ENCODE peak calls at places on chromosomes 13 and 19, in eight cellular contexts. L is IMR-90, K is tibial artery, N is neural crest cell, F is mammary epithelial cell, W is lower leg skin, D is RWPE1, E is cardiac muscle cell. O is an unnamed sample.

GRCh38 chr13:37386276-37386675 is 212.3 kb downstream of the POSTN start:
- DNase-seq in L (peak; percentile 56), K (no peak), N (no peak), F (no peak), W (no peak), D (no peak), E (no peak), O (no peak)

GRCh38 chr19:46021531-46022041 is 1.3 kb downstream of the PGLYRP1 start:
- DNase-seq in L (no peak), K (peak; percentile 54), N (no peak), F (peak; percentile 62), W (no peak), D (no peak), E (no peak), O (no peak)

GRCh38 chr19:43439183-43440063 is 24.7 kb downstream of the TEX101 start:
- DNase-seq in L (no peak), K (no peak), N (no peak), F (peak; percentile 71), W (no peak), D (peak; percentile 61), E (no peak), O (no peak)

GRCh38 chr13:108508263-108508662 is 121.1 kb upstream of the MYO16 start:
- DNase-seq in L (peak; percentile 29), K (no peak), N (no peak), F (no peak), W (no peak), D (peak; percentile 18), E (peak; percentile 39), O (no peak)

GRCh38 chr19:36113895-36114762 is 546 bp downstream of the POLR2I start:
- DNase-seq in L (peak; percentile 30), K (peak; percentile 81), N (no peak), F (peak; percentile 42), W (peak; percentile 90), D (no peak), E (peak; percentile 18), O (no peak)

GRCh38 chr13:69571606-69572323 is 535.9 kb upstream of the ATXN8OS start:
- DNase-seq in L (no peak), K (no peak), N (no peak), F (no peak), W (no peak), D (no peak), E (no peak), O (no peak)

GRCh38 chr13:41053384-41053826 is 7.9 kb upstream of the WBP4 start:
- DNase-seq in L (peak; percentile 49), K (no peak), N (no peak), F (peak; percentile 20), W (no peak), D (no peak), E (no peak), O (no peak)

GRCh38 chr13:29924482-29924884 is 74.1 kb upstream of the UBL3 start:
- DNase-seq in L (peak; percentile 86), K (no peak), N (no peak), F (peak; percentile 46), W (no peak), D (peak; percentile 60), E (no peak), O (no peak)

GRCh38 chr13:86581711-86582110 is 782.5 kb upstream of the SLITRK6 start:
- DNase-seq in L (peak; percentile 69), K (no peak), N (no peak), F (peak; percentile 25), W (no peak), D (peak; percentile 2), E (no peak), O (no peak)

GRCh38 chr19:7506385-7507328 is 9.2 kb upstream of the ZNF358 start:
- DNase-seq in L (peak; percentile 48), K (peak; percentile 84), N (peak; percentile 64), F (peak; percentile 72), W (peak; percentile 90), D (peak; percentile 84), E (peak; percentile 68), O (no peak)

GRCh38 chr19:32671883-32672282 is 3.1 kb downstream of the ANKRD27 start:
- DNase-seq in L (no peak), K (no peak), N (no peak), F (no peak), W (no peak), D (no peak), E (no peak), O (no peak)

GRCh38 chr19:35442091-35442490 is 6.0 kb upstream of the FFAR2 start:
- DNase-seq in L (no peak), K (no peak), N (no peak), F (no peak), W (no peak), D (no peak), E (no peak), O (no peak)

GRCh38 chr13:28710161-28710560 is 8.6 kb downstream of the SLC46A3 start:
- DNase-seq in L (no peak), K (no peak), N (no peak), F (no peak), W (no peak), D (no peak), E (no peak), O (no peak)

GRCh38 chr13:46111151-46111550 is 6.3 kb upstream of the CPB2 start:
- DNase-seq in L (no peak), K (no peak), N (no peak), F (no peak), W (no peak), D (no peak), E (no peak), O (no peak)

GRCh38 chr19:47107953-47108746 is 5.4 kb downstream of the ZC3H4 start:
- DNase-seq in L (peak; percentile 29), K (no peak), N (no peak), F (peak; percentile 50), W (no peak), D (no peak), E (no peak), O (no peak)

GRCh38 chr13:25922373-25922772 is 129.4 kb downstream of the SHISA2 start:
- DNase-seq in L (no peak), K (no peak), N (no peak), F (no peak), W (no peak), D (no peak), E (peak; percentile 77), O (no peak)

GRCh38 chr19:52566121-52566520 is 4.0 kb upstream of the ZNF701 start:
- DNase-seq in L (no peak), K (no peak), N (no peak), F (no peak), W (no peak), D (no peak), E (no peak), O (no peak)

GRCh38 chr19:52567921-52568320 is 2.2 kb upstream of the ZNF701 start:
- DNase-seq in L (no peak), K (no peak), N (no peak), F (no peak), W (no peak), D (no peak), E (no peak), O (no peak)

GRCh38 chr19:52566588-52566987 is 3.5 kb upstream of the ZNF701 start:
- DNase-seq in L (peak; percentile 84), K (no peak), N (no peak), F (peak; percentile 75), W (no peak), D (peak; percentile 49), E (no peak), O (no peak)

GRCh38 chr19:52570005-52570861 is at the start of gene ZNF701:
- DNase-seq in L (peak; percentile 88), K (peak; percentile 97), N (peak; percentile 97), F (peak; percentile 91), W (peak; percentile 99), D (peak; percentile 89), E (peak; percentile 94), O (peak; percentile 99)
- TF ChIP-seq CTCF in L (peak; percentile 20), K (peak; percentile 34), N (peak; percentile 49), F (peak; percentile 33), W (no peak), D (no peak), E (peak; percentile 17), O (peak; percentile 46)

GRCh38 chr19:17419491-17420266 is at the start of gene MVB12A:
- DNase-seq in L (peak; percentile 99), K (peak; percentile 99), N (peak; percentile 89), F (peak; percentile 98), W (peak; percentile 99), D (peak; percentile 98), E (peak; percentile 98), O (peak; percentile 99)
- TF ChIP-seq CTCF in L (no peak), K (no peak), N (no peak), F (no peak), W (no peak), D (no peak), E (no peak), O (no peak)

GRCh38 chr19:16928916-16929315 is 40.1 kb downstream of the F2RL3 start:
- DNase-seq in L (no peak), K (no peak), N (no peak), F (no peak), W (no peak), D (no peak), E (no peak), O (no peak)
- TF ChIP-seq CTCF in L (no peak), K (no peak), N (no peak), F (no peak), W (no peak), D (no peak), E (no peak), O (no peak)

GRCh38 chr13:73058432-73058740 is 419 bp upstream of the KLF5 start:
- DNase-seq in L (no peak), K (no peak), N (no peak), F (no peak), W (no peak), D (no peak), E (no peak), O (no peak)

GRCh38 chr13:73058741-73059459 is at the start of gene KLF5:
- DNase-seq in L (peak; percentile 89), K (peak; percentile 98), N (peak; percentile 91), F (peak; percentile 99), W (peak; percentile 99), D (peak; percentile 97), E (peak; percentile 98), O (peak; percentile 97)

GRCh38 chr13:73061478-73062275 is 2.9 kb downstream of the KLF5 start:
- DNase-seq in L (no peak), K (no peak), N (no peak), F (peak; percentile 64), W (no peak), D (no peak), E (no peak), O (no peak)

GRCh38 chr13:73060251-73061160 is 1.7 kb downstream of the KLF5 start:
- DNase-seq in L (peak; percentile 82), K (no peak), N (no peak), F (peak; percentile 67), W (no peak), D (peak; percentile 70), E (no peak), O (no peak)

DNA sequence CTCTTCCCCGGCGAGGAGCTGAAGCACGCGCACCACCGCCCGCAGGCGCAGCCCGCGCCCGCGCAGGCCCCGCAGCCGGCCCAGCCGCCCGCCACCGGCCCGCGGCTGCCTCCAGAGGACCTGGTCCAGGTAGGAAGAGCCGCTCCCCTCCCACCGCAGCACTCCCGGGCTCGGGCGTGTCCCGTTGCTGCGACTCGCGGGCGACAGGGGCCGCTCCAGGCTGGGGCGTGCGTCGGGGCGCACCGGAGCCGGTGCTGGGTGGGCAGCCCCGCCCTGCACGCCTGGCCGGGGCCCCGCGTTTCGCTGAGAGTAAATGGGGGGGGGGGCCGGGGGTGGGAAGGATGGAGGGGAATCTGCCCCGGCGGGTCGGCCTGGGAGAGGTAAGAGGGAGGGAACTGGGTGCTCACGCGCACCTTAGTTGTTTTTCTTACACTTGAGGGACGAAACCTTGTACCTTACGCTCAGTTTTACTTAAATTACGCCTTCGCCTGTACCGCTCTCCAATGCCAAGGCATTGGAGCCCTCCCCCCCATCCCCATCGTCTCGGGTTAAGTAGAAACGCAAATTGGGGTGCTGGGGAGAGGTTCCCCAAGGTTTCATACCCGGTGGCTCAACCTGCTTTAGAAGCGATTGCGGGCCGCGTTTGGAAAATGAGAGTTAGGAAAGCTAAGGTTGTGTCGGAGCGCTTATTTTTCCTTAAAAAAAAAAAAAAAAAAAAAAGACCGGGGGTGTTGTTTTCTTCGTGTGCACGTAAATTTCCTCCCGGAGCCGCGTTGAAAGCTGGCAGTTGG is 850 bp downstream of the KLF5 start:
- DNase-seq in L (peak; percentile 10), K (peak; percentile 75), N (peak; percentile 31), F (peak; percentile 55), W (peak; percentile 90), D (no peak), E (peak; percentile 69), O (no peak)
- TF ChIP-seq CTCF in L (peak; percentile 28), K (no peak), N (no peak), F (no peak), W (no peak), D (peak; percentile 51), E (no peak), O (peak; percentile 36)

O was measured in osteocyte.